ENCODE peak calls at places on chromosomes 3 and 15, in nine cellular contexts. E is tibial nerve, V is fibroblast of lung, S is gastrocnemius medialis, W is Caco-2, C is GM12878, T is transverse colon, O is right lobe of liver, M is MM.1S. J is an unnamed sample. For H3K4me1, the result is how much of the 10 kb centered on the place peaks cover.

GRCh38 chr3:153295906-153296305 is 133.9 kb downstream of the RAP2B start:
- DNase-seq in E (no peak), V (peak), S (no peak), W (no peak), C (no peak), T (no peak), O (no peak), M (no peak), J (no peak)

GRCh38 chr3:42662037-42662812 is 8.7 kb downstream of the ZBTB47 start:
- DNase-seq in E (no peak), V (no peak), S (no peak), W (no peak), C (no peak), T (no peak), O (no peak), M (no peak), J (no peak)

GRCh38 chr15:69224383-69224782 is 63.9 kb downstream of the GLCE start:
- DNase-seq in E (no peak), V (no peak), S (peak), W (peak), C (no peak), T (peak), O (peak), M (no peak), J (no peak)

GRCh38 chr3:70861234-70861633 is 548.8 kb upstream of the MDFIC2 start:
- DNase-seq in E (no peak), V (no peak), S (no peak), W (no peak), C (no peak), T (no peak), O (no peak), M (no peak), J (no peak)

GRCh38 chr15:73362900-73363299 is 5.9 kb downstream of the HCN4 start:
- DNase-seq in E (no peak), V (no peak), S (no peak), W (no peak), C (no peak), T (no peak), O (no peak), M (no peak), J (no peak)

GRCh38 chr15:99097441-99098410 is 7.2 kb upstream of the SYNM start:
- DNase-seq in E (no peak), V (no peak), S (no peak), W (no peak), C (no peak), T (no peak), O (no peak), M (no peak), J (no peak)

GRCh38 chr3:44509985-44510360 is 32.5 kb upstream of the ZNF445 start:
- DNase-seq in E (no peak), V (peak), S (no peak), W (no peak), C (no peak), T (no peak), O (no peak), M (peak), J (no peak)

GRCh38 chr15:66623801-66624453 is 58.1 kb upstream of the LCTL start:
- DNase-seq in E (no peak), V (no peak), S (no peak), W (no peak), C (no peak), T (no peak), O (no peak), M (no peak), J (no peak)

GRCh38 chr3:161475905-161476304 is 20.7 kb upstream of the OTOL1 start:
- DNase-seq in E (no peak), V (no peak), S (no peak), W (no peak), C (no peak), T (no peak), O (no peak), M (no peak), J (peak)

GRCh38 chr3:98530676-98531075 is 1.1 kb upstream of the GPR15 start:
- DNase-seq in E (no peak), V (no peak), S (no peak), W (no peak), C (no peak), T (no peak), O (no peak), M (no peak), J (no peak)

GRCh38 chr3:14141602-14142315 is 16.9 kb downstream of the TMEM43 start:
- DNase-seq in E (no peak), V (no peak), S (no peak), W (peak), C (no peak), T (no peak), O (peak), M (no peak), J (no peak)

GRCh38 chr15:83205725-83206324 is 1.8 kb downstream of the HDGFL3 start:
- DNase-seq in E (no peak), V (peak), S (no peak), W (no peak), C (no peak), T (no peak), O (no peak), M (no peak), J (peak)

GRCh38 chr3:56365905-56366640 is 102.2 kb downstream of the ERC2 start:
- DNase-seq in E (no peak), V (no peak), S (no peak), W (no peak), C (no peak), T (no peak), O (peak), M (no peak), J (no peak)

GRCh38 chr3:126925411-126926171 is 57.3 kb upstream of the PLXNA1 start:
- DNase-seq in E (no peak), V (no peak), S (no peak), W (no peak), C (no peak), T (no peak), O (no peak), M (no peak), J (no peak)

GRCh38 chr3:49119439-49119838 is 1.2 kb downstream of the USP19 start:
- DNase-seq in E (no peak), V (no peak), S (no peak), W (no peak), C (no peak), T (no peak), O (no peak), M (no peak), J (no peak)

GRCh38 chr3:101312545-101312944 is 7.8 kb downstream of the IMPG2 start:
- DNase-seq in E (no peak), V (no peak), S (no peak), W (no peak), C (no peak), T (no peak), O (no peak), M (no peak), J (no peak)

GRCh38 chr3:41364736-41365135 is 165.4 kb downstream of the CTNNB1 start:
- DNase-seq in E (no peak), V (no peak), S (no peak), W (no peak), C (no peak), T (no peak), O (no peak), M (no peak), J (no peak)

GRCh38 chr3:5197022-5197421 is 9.5 kb downstream of the EDEM1 start:
- DNase-seq in E (no peak), V (peak), S (no peak), W (no peak), C (no peak), T (no peak), O (no peak), M (peak), J (no peak)

GRCh38 chr3:14516738-14517345 is 23.3 kb downstream of the GRIP2 start:
- DNase-seq in E (no peak), V (no peak), S (no peak), W (peak), C (no peak), T (no peak), O (no peak), M (no peak), J (no peak)

GRCh38 chr3:192727032-192727847 is at the start of gene FGF12:
- DNase-seq in E (peak), V (peak), S (peak), W (peak), C (no peak), T (peak), O (peak), M (peak), J (peak)

GRCh38 chr15:73127302-73127936 is 75.2 kb downstream of the NEO1 start:
- DNase-seq in E (no peak), V (peak), S (no peak), W (no peak), C (peak), T (no peak), O (no peak), M (peak), J (no peak)

GRCh38 chr3:164230385-164231094 is 847.8 kb downstream of the SI start:
- DNase-seq in E (no peak), V (no peak), S (no peak), W (no peak), C (no peak), T (no peak), O (no peak), M (no peak), J (no peak)

GRCh38 chr3:157844770-157845522 is 261.3 kb downstream of the SHOX2 start:
- DNase-seq in E (no peak), V (no peak), S (no peak), W (no peak), C (no peak), T (no peak), O (no peak), M (no peak), J (no peak)

GRCh38 chr3:172466553-172467130 is 18.4 kb upstream of the GHSR start:
- DNase-seq in E (no peak), V (no peak), S (no peak), W (no peak), C (no peak), T (no peak), O (no peak), M (no peak), J (no peak)

GRCh38 chr3:73432021-73432722 is 192.6 kb downstream of the PDZRN3 start:
- DNase-seq in E (no peak), V (peak), S (no peak), W (no peak), C (no peak), T (no peak), O (no peak), M (peak), J (no peak)

GRCh38 chr15:92545996-92546395 is 109.6 kb downstream of the FAM174B start:
- DNase-seq in E (no peak), V (no peak), S (no peak), W (no peak), C (no peak), T (no peak), O (no peak), M (no peak), J (no peak)

GRCh38 chr3:143158549-143158988 is 39.0 kb downstream of the CHST2 start:
- DNase-seq in E (no peak), V (no peak), S (peak), W (no peak), C (peak), T (no peak), O (no peak), M (no peak), J (no peak)

GRCh38 chr15:73108676-73109075 is 56.4 kb downstream of the NEO1 start:
- DNase-seq in E (no peak), V (no peak), S (no peak), W (no peak), C (no peak), T (no peak), O (no peak), M (no peak), J (no peak)

GRCh38 chr3:65953881-65954733 is 84.6 kb downstream of the MAGI1 start:
- DNase-seq in E (no peak), V (peak), S (no peak), W (peak), C (no peak), T (peak), O (peak), M (no peak), J (peak)

GRCh38 chr15:39415634-39416033 is 165.2 kb upstream of the THBS1 start:
- DNase-seq in E (no peak), V (no peak), S (no peak), W (no peak), C (no peak), T (no peak), O (no peak), M (no peak), J (no peak)

GRCh38 chr3:42936157-42936981 is 30.4 kb downstream of the ZNF662 start:
- DNase-seq in E (no peak), V (peak), S (no peak), W (no peak), C (no peak), T (peak), O (no peak), M (no peak), J (peak)

GRCh38 chr3:171809513-171810277 is 588 bp downstream of the PLD1 start:
- DNase-seq in E (peak), V (peak), S (peak), W (peak), C (no peak), T (peak), O (no peak), M (peak), J (peak)

GRCh38 chr15:68321229-68321628 is 43.7 kb downstream of the FEM1B start:
- DNase-seq in E (no peak), V (no peak), S (no peak), W (no peak), C (no peak), T (no peak), O (no peak), M (no peak), J (no peak)

GRCh38 chr3:9970020-9970652 is 16.5 kb downstream of the EMC3 start:
- DNase-seq in E (no peak), V (peak), S (no peak), W (no peak), C (no peak), T (no peak), O (no peak), M (no peak), J (no peak)

GRCh38 chr15:70469651-70470555 is 293.5 kb downstream of the UACA start:
- DNase-seq in E (no peak), V (no peak), S (no peak), W (no peak), C (no peak), T (no peak), O (no peak), M (no peak), J (no peak)
- H3K4me1 ChIP-seq in E (under half), V (under half), S (under half), W (under half), C (under half), T (under half), O (under half), M (under half), J (under half)

DNA sequence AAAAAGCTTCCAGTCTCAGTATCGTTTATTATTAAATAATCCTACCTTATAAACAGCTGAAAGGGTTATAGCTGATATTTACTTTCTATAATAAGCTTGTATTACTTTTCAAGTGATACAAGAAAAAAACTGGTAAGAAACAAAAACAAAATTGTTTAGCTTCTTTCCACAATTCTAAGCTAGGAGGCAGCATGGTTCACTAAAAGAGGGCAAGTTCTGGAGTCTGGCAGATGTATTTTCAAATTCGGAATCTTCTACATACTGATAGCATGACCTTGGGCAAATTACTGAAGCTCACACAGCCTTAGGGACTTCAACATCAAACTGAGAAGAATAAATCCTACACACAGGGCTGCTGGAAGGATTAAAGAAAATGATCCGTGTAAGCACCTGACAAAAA is 15.4 kb downstream of the C15orf62 start:
- DNase-seq in E (no peak), V (no peak), S (no peak), W (no peak), C (no peak), T (no peak), O (no peak), M (no peak), J (no peak)
- H3K4me1 ChIP-seq in E (under half), V (under half), S (under half), W (under half), C (under half), T (under half), O (under half), M (under half), J (under half)

GRCh38 chr3:33105341-33105943 is 8.4 kb upstream of the CRTAP start:
- DNase-seq in E (no peak), V (no peak), S (no peak), W (no peak), C (no peak), T (no peak), O (no peak), M (peak), J (no peak)
- H3K4me1 ChIP-seq in E (under half), V (under half), S (under half), W (under half), C (under half), T (under half), O (under half), M (under half), J (under half)

GRCh38 chr15:101189708-101190107 is 62.1 kb downstream of the CHSY1 start:
- DNase-seq in E (no peak), V (no peak), S (no peak), W (no peak), C (no peak), T (no peak), O (no peak), M (no peak), J (no peak)
- H3K4me1 ChIP-seq in E (half or more), V (under half), S (half or more), W (under half), C (under half), T (under half), O (under half), M (under half), J (under half)

GRCh38 chr3:27740854-27741253 is 18.7 kb upstream of the EOMES start:
- DNase-seq in E (no peak), V (no peak), S (no peak), W (no peak), C (no peak), T (no peak), O (no peak), M (no peak), J (no peak)

GRCh38 chr3:27749640-27750039 is 27.5 kb upstream of the EOMES start:
- DNase-seq in E (no peak), V (no peak), S (no peak), W (no peak), C (no peak), T (no peak), O (no peak), M (no peak), J (no peak)

DNA sequence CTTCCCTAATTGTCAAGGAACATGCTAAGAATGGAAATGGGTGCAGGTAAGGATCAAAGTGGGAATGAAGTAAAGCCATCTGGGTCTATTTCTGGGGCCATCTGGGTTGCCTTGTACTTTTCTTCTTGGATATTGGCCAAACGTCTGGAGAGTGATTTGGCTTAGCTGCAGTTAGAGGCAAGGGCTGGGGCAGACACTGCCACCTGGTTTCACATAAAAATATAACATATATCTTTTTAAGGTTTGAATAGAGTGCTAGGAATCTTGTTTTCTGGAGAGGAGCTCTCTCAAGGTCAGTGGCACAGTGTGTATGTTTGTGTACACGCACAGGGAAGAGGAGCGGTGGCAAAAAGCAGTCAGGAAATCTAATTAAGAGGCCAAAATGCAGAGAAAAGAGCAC is 24.7 kb upstream of the EOMES start:
- DNase-seq in E (no peak), V (no peak), S (no peak), W (no peak), C (no peak), T (no peak), O (no peak), M (no peak), J (no peak)
- H3K4me1 ChIP-seq in E (under half), V (under half), S (under half), W (under half), C (under half), T (under half), O (under half), M (under half), J (under half)

GRCh38 chr3:11603628-11604027 is 40.1 kb downstream of the VGLL4 start:
- DNase-seq in E (peak), V (peak), S (no peak), W (no peak), C (no peak), T (no peak), O (no peak), M (no peak), J (no peak)
- H3K4me1 ChIP-seq in E (half or more), V (under half), S (half or more), W (under half), C (under half), T (under half), O (under half), M (under half), J (under half)

J was measured in adrenal gland.